ENCODE peak calls at places on chromosomes 6 and 20, in ten cellular contexts. G, O, S, M, Q, I, Z, Y, R and W are unnamed samples.

GRCh38 chr6:133764011-133764812 is 124.7 kb upstream of the TCF21 start:
- DNase-seq in O (peak; percentile 79), G (no peak), Y (no peak), S (no peak), Z (peak; percentile 81), Q (no peak), M (no peak), R (no peak), I (peak; percentile 84), W (no peak)

GRCh38 chr6:135791441-135791840 is 60.1 kb upstream of the PDE7B start:
- DNase-seq in G (no peak), S (no peak), M (no peak), Y (no peak), Q (no peak), R (no peak), O (no peak), Z (no peak), I (no peak), W (no peak)

GRCh38 chr6:139433647-139434419 is 59.4 kb upstream of the CITED2 start:
- DNase-seq in G (peak; percentile 24), M (no peak), R (no peak), Q (no peak), Z (no peak), S (no peak), Y (no peak), I (peak; percentile 34), O (peak; percentile 73), W (no peak)

GRCh38 chr6:7172605-7173185 is 64.9 kb downstream of the RREB1 start:
- DNase-seq in M (no peak), R (no peak), O (peak; percentile 63), S (no peak), Y (no peak), G (no peak), Q (no peak), Z (peak; percentile 58), I (peak; percentile 82), W (no peak)

GRCh38 chr20:38501858-38502431 is 29.3 kb downstream of the RALGAPB start:
- DNase-seq in I (no peak), S (no peak), Z (no peak), Y (no peak), Q (no peak), M (no peak), G (no peak), O (no peak), R (no peak), W (no peak)

GRCh38 chr6:33672808-33673207 is 38.7 kb downstream of the UQCC2 start:
- DNase-seq in Y (peak; percentile 55), S (peak; percentile 88), Z (peak; percentile 93), M (peak; percentile 72), O (peak; percentile 95), R (peak; percentile 43), I (peak; percentile 95), G (peak; percentile 87), Q (no peak), W (peak; percentile 86)

GRCh38 chr6:30875244-30876038 is 8.9 kb upstream of the DDR1 start:
- DNase-seq in M (no peak), Z (no peak), O (no peak), Y (no peak), I (no peak), G (no peak), R (no peak), Q (no peak), S (no peak), W (no peak)

GRCh38 chr6:125212377-125212776 is 58.8 kb downstream of the TPD52L1 start:
- DNase-seq in Z (no peak), Q (no peak), R (no peak), S (no peak), Y (no peak), G (no peak), M (no peak), O (no peak), I (no peak), W (peak; percentile 33)

GRCh38 chr6:158819977-158820632 is 937 bp upstream of the EZR start:
- DNase-seq in I (peak; percentile 25), Y (no peak), S (no peak), G (peak; percentile 13), O (no peak), Q (no peak), M (no peak), R (no peak), Z (no peak), W (no peak)

GRCh38 chr6:93418113-93418447 is 1.3 kb downstream of the EPHA7 start:
- DNase-seq in S (no peak), O (no peak), Z (peak; percentile 3), R (no peak), Q (no peak), G (peak; percentile 10), I (no peak), M (no peak), Y (no peak), W (no peak)

GRCh38 chr6:153003294-153003645 is 761 bp upstream of the MTRF1L start:
- DNase-seq in G (peak; percentile 14), Q (no peak), M (no peak), I (no peak), O (peak; percentile 20), R (no peak), Y (no peak), S (no peak), Z (no peak), W (no peak)

GRCh38 chr6:36358235-36358915 is 21.7 kb upstream of the BNIP5 start:
- DNase-seq in Y (peak; percentile 76), R (no peak), G (peak; percentile 41), Q (no peak), I (peak; percentile 87), O (peak; percentile 42), M (no peak), S (no peak), Z (peak; percentile 94), W (peak; percentile 45)

GRCh38 chr6:165573671-165574070 is 89.4 kb downstream of the PDE10A start:
- DNase-seq in R (no peak), Z (peak; percentile 97), Q (no peak), O (peak; percentile 92), S (peak; percentile 57), M (no peak), I (peak; percentile 68), G (peak; percentile 56), Y (no peak), W (peak; percentile 61)

GRCh38 chr20:1628621-1629020 is 8.8 kb upstream of the SIRPB1 start:
- DNase-seq in I (no peak), G (no peak), Q (no peak), S (no peak), Z (no peak), M (no peak), R (no peak), O (no peak), Y (no peak), W (no peak)

GRCh38 chr6:166954118-166954713 is 2.1 kb downstream of the RNASET2 start:
- DNase-seq in Q (no peak), M (no peak), O (no peak), R (peak; percentile 56), S (no peak), G (no peak), Z (no peak), Y (peak; percentile 29), I (no peak), W (no peak)

GRCh38 chr6:166956444-166957086 is at the start of gene RNASET2:
- DNase-seq in O (peak; percentile 82), Z (peak; percentile 94), S (peak; percentile 99), Q (peak; percentile 97), R (peak; percentile 93), M (peak; percentile 98), Y (peak; percentile 96), I (peak; percentile 85), G (peak; percentile 97), W (peak; percentile 98)

GRCh38 chr6:166955865-166956443 is 396 bp downstream of the RNASET2 start:
- DNase-seq in S (no peak), Y (peak; percentile 45), I (peak; percentile 43), G (peak; percentile 63), M (peak; percentile 49), Z (no peak), R (peak; percentile 57), O (peak; percentile 15), Q (no peak), W (no peak)

GRCh38 chr6:166957087-166957804 is 896 bp upstream of the RNASET2 start:
- DNase-seq in G (peak; percentile 70), Z (peak; percentile 33), I (no peak), R (peak; percentile 59), S (peak; percentile 67), Y (peak; percentile 72), O (no peak), M (peak; percentile 51), Q (no peak), W (peak; percentile 52)

GRCh38 chr6:166955121-166955864 is 1.1 kb downstream of the RNASET2 start:
- DNase-seq in Q (no peak), I (no peak), R (peak; percentile 84), Y (peak; percentile 78), S (peak; percentile 24), O (no peak), Z (no peak), G (no peak), M (peak; percentile 54), W (no peak)
- H3K4me3 ChIP-seq in Q (peak overlapping the region; percentile 92), I (peak overlapping the region; percentile 56), R (peak overlapping the region; percentile 79), Y (peak overlapping the region; percentile 91), S (peak overlapping the region; percentile 86), O (peak overlapping the region; percentile 92), Z (peak overlapping the region; percentile 62), G (peak overlapping the region; percentile 62), M (peak overlapping the region; percentile 77), W (peak overlapping the region; percentile 6)

GRCh38 chr6:107132330-107132954 is 17.1 kb upstream of the BEND3 start:
- DNase-seq in G (peak; percentile 45), I (peak; percentile 20), O (no peak), R (peak; percentile 71), S (no peak), M (no peak), Z (peak; percentile 53), Y (peak; percentile 43), Q (no peak), W (peak; percentile 27)
- H3K4me3 ChIP-seq in G (no peak overlapping the region), I (no peak overlapping the region), O (no peak overlapping the region), R (no peak overlapping the region), S (no peak overlapping the region), M (no peak overlapping the region), Z (no peak overlapping the region), Y (no peak overlapping the region), Q (no peak overlapping the region), W (no peak overlapping the region)

DNA sequence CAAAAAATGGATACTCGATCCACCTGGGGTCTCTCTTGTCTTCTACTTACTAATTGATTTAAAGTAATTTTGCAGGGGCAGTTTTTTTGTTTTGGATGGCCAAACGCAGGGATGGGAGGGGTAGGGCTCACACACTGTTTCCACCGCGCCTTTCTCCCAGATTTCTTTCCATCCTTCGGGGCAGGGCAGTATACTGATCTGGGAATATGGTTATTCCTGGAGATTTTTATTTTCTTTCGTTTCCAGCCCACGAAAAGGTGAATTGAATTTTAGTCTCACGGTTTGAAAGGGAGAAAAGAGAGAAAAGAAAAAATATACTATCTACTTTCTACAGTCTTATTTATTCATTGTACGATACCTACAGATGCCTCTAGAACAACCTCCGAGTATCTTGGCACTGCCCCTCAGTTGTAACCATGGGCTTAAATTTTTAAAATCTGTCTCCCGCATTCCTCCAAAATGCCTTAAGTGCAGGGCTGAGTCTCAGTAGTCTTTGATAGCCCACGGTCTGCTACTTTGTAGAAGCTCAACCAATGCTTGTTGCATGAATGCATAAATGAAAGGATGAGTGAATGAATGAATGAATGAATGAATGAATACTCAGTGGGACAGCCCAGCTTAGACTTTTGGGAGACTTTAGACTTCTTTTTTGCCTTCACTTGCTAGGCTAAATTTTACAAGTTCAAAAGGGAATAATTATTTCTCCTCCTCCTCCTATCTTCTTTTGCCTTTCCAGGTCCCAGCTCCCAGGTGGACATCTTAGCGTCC is 18.1 kb upstream of the TRIM27 start:
- DNase-seq in I (no peak), S (no peak), M (peak; percentile 63), R (no peak), O (no peak), Y (no peak), G (peak; percentile 88), Q (no peak), Z (no peak), W (no peak)
- H3K4me3 ChIP-seq in I (peak overlapping the region; percentile 91), S (peak overlapping the region; percentile 71), M (no peak overlapping the region), R (peak overlapping the region; percentile 48), O (peak overlapping the region; percentile 74), Y (peak overlapping the region; percentile 75), G (peak overlapping the region; percentile 19), Q (peak overlapping the region; percentile 82), Z (peak overlapping the region; percentile 78), W (peak overlapping the region; percentile 21)

GRCh38 chr6:10407674-10408054 is 7.2 kb downstream of the TFAP2A start:
- DNase-seq in Y (no peak), O (no peak), G (no peak), M (no peak), S (no peak), I (no peak), Z (no peak), Q (no peak), R (no peak), W (no peak)
- H3K4me3 ChIP-seq in Y (no peak overlapping the region), O (no peak overlapping the region), G (peak overlapping the region; percentile 5), M (no peak overlapping the region), S (no peak overlapping the region), I (no peak overlapping the region), Z (no peak overlapping the region), Q (peak overlapping the region; percentile 95), R (no peak overlapping the region), W (no peak overlapping the region)